ENCODE peak calls at places on chromosome 16, in five cellular contexts. X is K562, S is PC-3, Z is keratinocyte, M is GM23338. L is an unnamed sample.

GRCh38 chr16:74659041-74659440 is 7.6 kb downstream of the RFWD3 start:
- DNase-seq in M (no peak), Z (no peak), X (no peak), S (no peak), L (no peak)

GRCh38 chr16:85990861-85991301 is 91.9 kb downstream of the IRF8 start:
- DNase-seq in Z (no peak), M (no peak), X (no peak), S (no peak), L (no peak)

GRCh38 chr16:52283018-52283417 is 263.9 kb downstream of the TOX3 start:
- DNase-seq in S (no peak), M (no peak), X (no peak), Z (peak), L (no peak)

GRCh38 chr16:8678068-8678927 is 3.9 kb downstream of the ABAT start:
- DNase-seq in M (no peak), Z (no peak), S (peak), X (no peak), L (peak)

GRCh38 chr16:80477838-80478237 is 63.0 kb upstream of the DYNLRB2 start:
- DNase-seq in S (no peak), Z (no peak), M (no peak), X (no peak), L (no peak)

GRCh38 chr16:51807551-51807950 is 656.5 kb upstream of the SALL1 start:
- DNase-seq in X (no peak), M (no peak), S (no peak), Z (no peak), L (no peak)

GRCh38 chr16:69327585-69328310 is 2.6 kb downstream of the PDF start:
- DNase-seq in X (no peak), Z (no peak), M (no peak), S (no peak), L (no peak)

GRCh38 chr16:76190480-76190879 is 86.7 kb upstream of the CNTNAP4 start:
- DNase-seq in X (no peak), Z (no peak), S (no peak), M (no peak), L (no peak)

GRCh38 chr16:75079346-75079926 is 37.1 kb downstream of the LDHD start:
- DNase-seq in M (no peak), S (no peak), Z (no peak), X (no peak), L (no peak)

GRCh38 chr16:49281843-49282642 is 405 bp upstream of the CBLN1 start:
- DNase-seq in M (peak), Z (no peak), X (peak), S (peak), L (no peak)

GRCh38 chr16:51388516-51388951 is 237.5 kb upstream of the SALL1 start:
- DNase-seq in Z (no peak), S (no peak), M (no peak), X (no peak), L (no peak)

GRCh38 chr16:6081320-6081976 is 983.9 kb upstream of the EEF2KMT start:
- DNase-seq in S (peak), M (peak), Z (no peak), X (peak), L (no peak)

GRCh38 chr16:10165643-10166042 is 16.6 kb downstream of the GRIN2A start:
- DNase-seq in Z (no peak), X (no peak), M (no peak), S (no peak), L (no peak)

GRCh38 chr16:27826081-27826892 is 237.2 kb downstream of the GSG1L start:
- DNase-seq in X (no peak), M (no peak), S (no peak), Z (no peak), L (no peak)

GRCh38 chr16:70800798-70801480 is at the start of gene VAC14:
- DNase-seq in S (peak), X (peak), M (peak), Z (peak), L (peak)

GRCh38 chr16:70804153-70804728 is 3.3 kb upstream of the VAC14 start:
- DNase-seq in Z (no peak), M (no peak), S (peak), X (no peak), L (no peak)

GRCh38 chr16:70801611-70802010 is 653 bp upstream of the VAC14 start:
- DNase-seq in M (peak), S (no peak), X (no peak), Z (no peak), L (no peak)

GRCh38 chr16:70803354-70803753 is 2.4 kb upstream of the VAC14 start:
- DNase-seq in Z (no peak), X (no peak), S (no peak), M (no peak), L (no peak)

GRCh38 chr16:70800306-70800705 is 652 bp downstream of the VAC14 start:
- DNase-seq in S (no peak), Z (no peak), X (no peak), M (peak), L (no peak)
- H2AFZ ChIP-seq in S (peak), Z (peak), X (peak), M (peak), L (peak)

GRCh38 chr16:64085291-64085690 is 1036.6 kb downstream of the CDH11 start:
- DNase-seq in X (no peak), M (no peak), Z (no peak), S (no peak), L (no peak)

GRCh38 chr16:64088838-64089237 is 1033.0 kb downstream of the CDH11 start:
- DNase-seq in M (no peak), Z (no peak), S (no peak), X (no peak), L (no peak)

DNA sequence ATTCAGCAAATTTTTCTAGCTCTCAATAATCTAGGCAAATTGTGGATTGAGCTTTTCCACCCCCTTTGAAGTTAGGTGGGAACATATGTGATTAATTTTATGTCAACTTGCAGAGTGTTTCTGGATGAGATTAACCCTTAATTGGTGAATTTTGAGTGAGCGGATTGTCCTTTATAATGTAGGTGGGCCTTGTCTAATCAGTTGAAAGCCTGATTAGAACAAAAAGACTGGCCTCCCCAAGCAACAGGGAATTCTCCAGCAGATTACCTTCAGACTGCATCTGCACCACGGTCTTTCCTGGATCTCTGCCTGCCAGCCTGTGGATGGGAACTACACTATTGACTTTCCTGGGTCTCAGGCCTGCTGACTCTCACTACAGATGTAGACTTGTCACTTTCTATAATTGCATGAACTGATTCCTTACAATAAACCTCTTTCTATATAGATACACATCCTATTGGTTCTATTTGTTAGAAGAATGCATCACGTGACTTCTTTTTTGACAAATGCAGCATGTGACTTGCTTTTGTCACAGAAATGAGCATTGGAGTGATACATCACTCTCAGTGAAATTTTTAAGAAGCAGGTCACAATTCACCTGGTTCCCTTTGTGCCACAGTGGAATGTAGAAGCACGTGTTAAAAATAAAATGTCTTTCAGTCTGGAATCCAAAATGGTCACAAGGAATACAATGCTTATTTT is 1038.3 kb downstream of the CDH11 start:
- DNase-seq in Z (no peak), X (no peak), M (no peak), S (no peak), L (no peak)
- H2AFZ ChIP-seq in Z (no peak), X (no peak), M (no peak), S (no peak), L (no peak)

GRCh38 chr16:87538594-87538993 is 45.8 kb upstream of the ZCCHC14 start:
- DNase-seq in M (no peak), X (no peak), S (no peak), Z (no peak), L (no peak)
- H2AFZ ChIP-seq in M (no peak), X (no peak), S (no peak), Z (no peak), L (no peak)

DNA sequence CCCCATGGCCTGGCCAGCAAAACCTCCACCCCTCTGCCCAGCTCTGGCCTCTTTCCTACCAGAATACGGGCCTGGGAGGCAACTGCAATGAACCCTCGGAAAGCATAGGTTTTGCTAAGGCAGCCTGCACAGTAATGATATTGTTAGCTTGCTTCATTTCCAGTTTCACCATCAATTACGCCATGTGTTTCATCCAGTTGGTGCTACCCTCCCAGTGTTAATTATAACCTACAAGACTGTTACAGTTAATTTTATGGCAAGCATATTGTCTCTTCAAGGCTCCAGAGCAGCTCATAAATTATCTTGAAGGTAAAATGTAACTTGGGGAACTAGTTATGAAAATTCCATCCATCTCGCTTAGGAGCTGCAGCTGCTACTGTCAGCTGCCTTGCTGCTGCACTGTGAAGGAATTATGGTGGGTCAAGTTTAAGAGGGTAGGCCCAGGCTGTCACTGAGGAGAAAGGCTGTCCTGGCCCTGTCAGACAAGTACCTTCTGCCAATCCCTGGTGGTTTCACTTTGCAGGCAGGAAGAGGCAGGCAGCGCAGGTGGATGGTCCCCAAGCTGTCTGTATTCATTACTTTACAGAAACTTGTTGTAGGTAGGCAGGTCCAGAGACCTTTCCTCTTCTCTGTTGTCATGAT is 242.9 kb downstream of the FTO start:
- DNase-seq in M (no peak), Z (no peak), S (no peak), X (no peak), L (no peak)
- H2AFZ ChIP-seq in M (no peak), Z (no peak), S (no peak), X (no peak), L (no peak)

GRCh38 chr16:4766875-4767628 is at the start of gene ZNF500:
- DNase-seq in M (peak), Z (peak), S (peak), X (peak), L (peak)

GRCh38 chr16:4768549-4769305 is 1.8 kb upstream of the ZNF500 start:
- DNase-seq in S (peak), Z (peak), X (peak), M (peak), L (peak)

GRCh38 chr16:4767872-4768548 is 1.0 kb upstream of the ZNF500 start:
- DNase-seq in X (no peak), M (no peak), Z (no peak), S (no peak), L (peak)

GRCh38 chr16:4763791-4764190 is 3.2 kb downstream of the ZNF500 start:
- DNase-seq in Z (no peak), M (no peak), S (no peak), X (no peak), L (no peak)

DNA sequence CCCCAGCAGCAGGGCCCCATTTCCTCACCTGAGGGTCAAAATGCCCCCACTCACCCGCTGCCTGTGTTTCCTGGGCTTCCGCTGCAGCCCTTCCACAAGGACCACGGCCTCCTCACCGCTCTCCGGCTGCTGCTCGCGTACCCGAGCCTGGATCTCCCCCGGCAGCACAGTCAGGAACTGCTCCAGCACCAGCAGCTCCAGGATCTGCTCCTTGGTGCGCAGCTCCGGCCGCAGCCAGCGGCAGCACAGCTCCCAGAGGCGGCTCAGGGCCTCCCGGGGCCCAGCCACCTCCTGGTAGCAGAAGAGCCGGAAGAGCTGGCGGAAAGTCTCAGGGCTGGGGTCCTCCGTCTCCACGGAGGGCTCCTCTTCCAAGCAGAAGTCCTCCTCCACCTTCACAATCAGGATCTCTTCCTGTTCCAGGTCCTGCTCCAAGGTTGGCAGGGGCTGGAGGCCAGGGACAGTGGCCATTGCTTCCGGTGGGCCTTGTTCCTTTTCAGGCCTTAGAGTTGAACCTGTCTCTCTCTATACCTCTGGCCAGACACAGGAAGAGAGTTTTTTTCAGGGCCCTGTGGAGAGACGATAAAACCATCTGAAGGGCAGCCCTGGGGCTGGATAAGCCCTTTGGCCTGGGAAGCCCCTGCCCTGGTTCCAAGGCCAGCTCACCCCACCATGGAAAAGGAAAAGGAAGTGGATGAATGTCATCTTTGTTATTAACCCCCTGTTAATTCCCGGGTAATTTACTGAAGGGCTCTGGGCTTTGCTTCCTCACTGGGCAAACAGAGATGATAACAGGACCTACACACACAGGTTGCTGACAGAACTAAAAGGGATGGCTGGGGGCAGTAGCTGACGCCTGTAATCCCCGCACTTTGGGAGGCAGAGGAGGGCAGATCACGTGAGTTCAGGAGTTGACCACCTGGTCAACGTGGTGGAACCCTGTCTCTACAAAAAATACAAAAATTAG is 1.2 kb downstream of the ZNF500 start:
- DNase-seq in X (no peak), Z (no peak), S (no peak), M (no peak), L (no peak)
- H2AFZ ChIP-seq in X (peak), Z (no peak), S (peak), M (no peak), L (peak)

GRCh38 chr16:31484491-31485171 is 1.7 kb downstream of the SLC5A2 start:
- DNase-seq in X (peak), M (peak), Z (no peak), S (no peak), L (no peak)
- H2AFZ ChIP-seq in X (peak), M (no peak), Z (no peak), S (no peak), L (no peak)

DNA sequence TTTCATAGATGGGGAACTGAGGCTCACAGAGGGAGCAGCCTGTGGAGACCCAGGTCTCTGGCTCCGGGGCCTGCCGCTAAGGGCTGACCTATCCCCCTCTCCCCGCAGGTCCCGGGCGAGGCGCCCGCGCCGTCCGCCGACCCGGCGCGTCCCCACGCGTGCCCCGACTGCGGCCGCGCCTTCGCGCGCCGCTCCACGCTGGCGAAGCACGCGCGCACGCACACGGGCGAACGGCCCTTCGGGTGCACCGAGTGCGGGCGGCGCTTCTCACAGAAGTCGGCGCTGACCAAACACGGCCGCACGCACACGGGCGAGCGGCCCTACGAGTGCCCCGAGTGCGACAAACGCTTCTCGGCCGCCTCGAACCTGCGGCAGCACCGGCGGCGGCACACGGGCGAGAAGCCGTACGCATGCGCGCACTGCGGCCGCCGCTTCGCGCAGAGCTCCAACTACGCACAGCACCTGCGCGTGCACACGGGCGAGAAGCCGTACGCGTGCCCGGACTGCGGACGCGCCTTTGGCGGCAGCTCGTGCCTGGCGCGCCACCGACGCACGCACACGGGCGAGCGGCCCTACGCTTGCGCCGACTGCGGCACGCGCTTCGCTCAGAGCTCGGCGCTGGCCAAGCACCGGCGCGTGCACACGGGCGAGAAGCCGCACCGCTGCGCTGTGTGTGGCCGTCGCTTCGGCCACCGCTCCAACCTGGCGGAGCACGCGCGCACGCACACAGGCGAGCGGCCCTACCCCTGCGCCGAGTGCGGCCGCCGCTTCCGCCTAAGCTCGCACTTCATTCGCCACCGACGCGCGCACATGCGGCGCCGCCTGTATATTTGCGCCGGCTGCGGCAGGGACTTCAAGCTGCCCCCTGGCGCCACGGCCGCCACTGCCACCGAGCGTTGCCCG is 10.3 kb downstream of the ZNF771 start:
- DNase-seq in M (peak), X (peak), Z (no peak), S (peak), L (peak)
- H2AFZ ChIP-seq in M (peak), X (no peak), Z (peak), S (peak), L (peak)

GRCh38 chr16:24013733-24014645 is 178.2 kb downstream of the PRKCB start:
- DNase-seq in S (no peak), X (no peak), M (no peak), Z (no peak), L (no peak)
- H2AFZ ChIP-seq in S (no peak), X (no peak), M (no peak), Z (peak), L (no peak)

GRCh38 chr16:17370233-17371013 is 100.3 kb downstream of the XYLT1 start:
- DNase-seq in Z (no peak), M (no peak), X (no peak), S (no peak), L (no peak)
- H2AFZ ChIP-seq in Z (no peak), M (no peak), X (no peak), S (no peak), L (no peak)

GRCh38 chr16:1010815-1011214 is 29.2 kb downstream of the SOX8 start:
- DNase-seq in M (no peak), Z (no peak), S (no peak), X (no peak), L (no peak)
- H2AFZ ChIP-seq in M (no peak), Z (no peak), S (no peak), X (no peak), L (no peak)